ENCODE peak calls at places on chromosomes 13 and 19, in seven cellular contexts. A is uterus, Z is H1, K is ovary, H is tibial nerve, J is H54, G is GM12878. L is an unnamed sample.
A peak's percentile ranks its signal among the peaks of the same experiment; 100 is the strongest.

GRCh38 chr19:19563348-19563848 is 25.3 kb downstream of the CILP2 start:
- DNase-seq in A (no peak), Z (no peak), K (no peak), H (no peak), J (no peak), G (no peak), L (no peak)

GRCh38 chr13:113061271-113061625 is 44.3 kb upstream of the F7 start:
- DNase-seq in A (no peak), Z (no peak), K (no peak), H (no peak), J (no peak), G (no peak), L (no peak)

GRCh38 chr13:113991191-113991669 is 17.4 kb upstream of the C13orf46 start:
- DNase-seq in A (no peak), Z (no peak), K (no peak), H (no peak), J (no peak), G (no peak), L (no peak)

GRCh38 chr13:48741377-48741776 is 87.6 kb downstream of the CYSLTR2 start:
- DNase-seq in A (no peak), Z (no peak), K (no peak), H (no peak), J (no peak), G (no peak), L (no peak)

GRCh38 chr13:48000559-48001126 is 430 bp downstream of the SUCLA2 start:
- DNase-seq in A (no peak), Z (no peak), K (no peak), H (no peak), J (peak; percentile 9), G (no peak), L (no peak)

GRCh38 chr19:12913871-12914690 is 5.0 kb downstream of the SYCE2 start:
- DNase-seq in A (no peak), Z (no peak), K (no peak), H (peak; percentile 39), J (no peak), G (no peak), L (no peak)

GRCh38 chr13:36174923-36175322 is 39.4 kb downstream of the SOHLH2 start:
- DNase-seq in A (no peak), Z (no peak), K (no peak), H (no peak), J (no peak), G (no peak), L (no peak)

GRCh38 chr13:74026753-74027152 is 107.5 kb downstream of the KLF12 start:
- DNase-seq in A (no peak), Z (peak; percentile 55), K (no peak), H (no peak), J (no peak), G (peak; percentile 71), L (peak; percentile 15)

GRCh38 chr13:50384724-50385123 is 369.5 kb downstream of the KCNRG start:
- DNase-seq in A (no peak), Z (no peak), K (no peak), H (no peak), J (no peak), G (no peak), L (no peak)

GRCh38 chr13:94093652-94094310 is 385.7 kb downstream of the DCT start:
- DNase-seq in A (no peak), Z (no peak), K (no peak), H (no peak), J (no peak), G (no peak), L (no peak)

GRCh38 chr19:44661904-44662303 is 9.4 kb upstream of the CEACAM19 start:
- DNase-seq in A (no peak), Z (no peak), K (no peak), H (no peak), J (no peak), G (no peak), L (no peak)

GRCh38 chr13:39040206-39040605 is 1.9 kb downstream of the NHLRC3 start:
- DNase-seq in A (no peak), Z (no peak), K (no peak), H (no peak), J (no peak), G (no peak), L (no peak)

GRCh38 chr19:50214699-50215543 is 11.5 kb downstream of the MYH14 start:
- DNase-seq in A (no peak), Z (peak; percentile 53), K (no peak), H (no peak), J (no peak), G (no peak), L (no peak)

GRCh38 chr13:59409651-59410200 is 754.0 kb downstream of the DIAPH3 start:
- DNase-seq in A (no peak), Z (peak; percentile 49), K (no peak), H (no peak), J (no peak), G (no peak), L (no peak)

GRCh38 chr19:18789422-18789832 is 1.7 kb downstream of the COMP start:
- DNase-seq in A (no peak), Z (no peak), K (no peak), H (no peak), J (no peak), G (no peak), L (no peak)

GRCh38 chr13:112734696-112735547 is 45.1 kb downstream of the ATP11A start:
- DNase-seq in A (no peak), Z (no peak), K (no peak), H (no peak), J (no peak), G (no peak), L (no peak)

GRCh38 chr19:44757057-44757734 is 8.7 kb downstream of the BCL3 start:
- DNase-seq in A (peak; percentile 73), Z (peak; percentile 66), K (peak; percentile 77), H (peak; percentile 61), J (no peak), G (no peak), L (no peak)

GRCh38 chr13:68929055-68929454 is 1178.6 kb upstream of the ATXN8OS start:
- DNase-seq in A (no peak), Z (no peak), K (no peak), H (no peak), J (no peak), G (no peak), L (no peak)

GRCh38 chr13:52782486-52783448 is 43.1 kb upstream of the CNMD start:
- DNase-seq in A (no peak), Z (no peak), K (no peak), H (no peak), J (no peak), G (no peak), L (no peak)

GRCh38 chr19:13051581-13052165 is 51.0 kb downstream of the LYL1 start:
- DNase-seq in A (peak; percentile 69), Z (peak; percentile 85), K (peak; percentile 77), H (peak; percentile 50), J (no peak), G (no peak), L (no peak)

GRCh38 chr19:4534836-4535658 is at the start of gene PLIN5:
- DNase-seq in A (peak; percentile 59), Z (peak; percentile 99), K (peak; percentile 97), H (peak; percentile 43), J (no peak), G (peak; percentile 3), L (peak; percentile 77)
- TF ChIP-seq POLR2A in A (no peak), Z (no peak), K (peak; percentile 79), H (no peak), J (no peak), G (no peak), L (no peak)

DNA sequence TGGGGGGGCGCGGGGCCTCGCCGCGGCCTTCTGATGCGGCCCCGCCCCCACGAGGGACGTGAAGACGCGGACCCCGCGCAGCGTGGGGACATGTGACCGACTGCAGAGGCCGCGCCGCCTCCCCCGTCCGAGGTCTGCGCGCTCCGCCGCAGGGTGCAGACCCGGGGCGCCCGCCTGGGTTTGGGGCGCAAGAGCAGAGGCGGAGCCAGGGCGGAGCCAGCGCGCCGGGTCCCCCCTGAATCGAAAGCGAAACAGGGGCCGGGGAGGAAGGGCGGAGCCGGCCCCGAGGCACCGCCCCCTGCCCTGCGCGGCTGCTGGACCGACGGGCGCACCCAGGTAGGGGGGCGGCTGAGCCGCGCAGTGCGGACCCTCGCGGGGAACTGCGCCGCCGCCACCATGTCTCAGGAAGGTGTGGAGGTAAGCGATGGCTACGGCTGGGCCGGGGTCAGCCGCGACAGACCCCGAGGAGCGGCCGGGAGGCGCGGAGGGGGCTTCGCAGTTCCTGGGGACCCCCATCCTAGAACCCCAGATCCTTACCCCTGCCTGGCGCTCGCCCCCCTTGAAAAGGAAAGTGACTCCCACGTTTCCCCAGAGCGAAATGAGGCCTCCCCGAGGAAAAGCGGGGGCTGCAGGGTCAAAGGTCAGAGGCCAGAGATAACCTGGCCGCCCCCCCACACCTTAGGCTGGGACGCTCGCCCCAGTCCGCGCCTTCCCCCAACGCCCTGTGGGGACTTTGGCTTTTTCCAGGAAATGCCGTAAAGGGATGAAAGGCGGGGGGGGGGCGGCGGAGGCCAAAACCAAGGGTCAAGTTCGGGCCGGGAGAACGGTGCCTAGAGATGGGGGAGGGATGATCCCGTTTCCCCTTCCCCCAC is at the start of gene SHFL:
- DNase-seq in A (peak; percentile 72), Z (peak; percentile 87), K (peak; percentile 76), H (peak; percentile 50), J (peak; percentile 89), G (no peak), L (peak; percentile 94)
- TF ChIP-seq POLR2A in A (no peak), Z (no peak), K (no peak), H (no peak), J (no peak), G (peak; percentile 83), L (peak; percentile 62)

GRCh38 chr19:55117636-55118391 is at the start of gene PPP1R12C:
- DNase-seq in A (peak; percentile 99), Z (peak; percentile 93), K (peak; percentile 99), H (peak; percentile 96), J (peak; percentile 100), G (peak; percentile 92), L (peak; percentile 99)

GRCh38 chr19:55116232-55117062 is 990 bp downstream of the PPP1R12C start:
- DNase-seq in A (peak; percentile 73), Z (peak; percentile 59), K (peak; percentile 63), H (peak; percentile 67), J (peak; percentile 82), G (no peak), L (no peak)

GRCh38 chr19:55118401-55118991 is 1.1 kb upstream of the PPP1R12C start:
- DNase-seq in A (no peak), Z (peak; percentile 94), K (peak; percentile 38), H (peak; percentile 41), J (no peak), G (no peak), L (no peak)

GRCh38 chr19:55115446-55116065 is 1.9 kb downstream of the PPP1R12C start:
- DNase-seq in A (peak; percentile 50), Z (no peak), K (no peak), H (no peak), J (no peak), G (no peak), L (no peak)

DNA sequence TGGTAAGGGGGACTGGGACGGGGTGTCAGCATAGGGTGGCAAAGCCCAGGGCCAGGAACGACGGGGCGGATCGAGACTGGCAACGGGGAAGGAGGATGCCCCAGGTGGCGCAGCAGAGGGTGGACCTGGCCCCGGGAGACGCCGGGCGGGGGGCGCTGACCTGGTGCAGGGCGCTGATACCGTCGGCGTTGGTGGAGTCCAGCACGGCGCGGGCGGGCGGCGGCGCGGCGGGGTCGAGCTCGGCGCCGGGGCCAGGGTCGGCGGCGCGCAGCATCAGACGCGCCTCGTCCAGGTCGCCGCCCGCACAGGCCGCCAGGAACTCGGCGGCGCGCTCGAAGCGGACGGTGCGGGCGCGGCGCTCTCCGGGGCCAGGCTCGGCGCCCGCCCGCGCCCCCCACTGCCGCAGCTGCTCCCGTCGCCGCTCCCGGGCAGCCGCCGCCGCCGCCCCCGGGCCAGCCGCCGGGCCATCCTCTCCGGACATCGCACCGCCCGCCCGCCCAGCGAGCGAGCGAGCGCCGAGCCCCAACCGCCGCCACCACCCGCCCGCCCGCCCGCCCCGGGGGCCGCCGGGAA is 288 bp downstream of the PPP1R12C start:
- DNase-seq in A (peak; percentile 42), Z (no peak), K (peak; percentile 37), H (no peak), J (peak; percentile 63), G (no peak), L (no peak)
- TF ChIP-seq POLR2A in A (no peak), Z (no peak), K (no peak), H (peak; percentile 40), J (peak; percentile 90), G (peak; percentile 70), L (no peak)

GRCh38 chr13:99498304-99499161 is 2.7 kb upstream of the TM9SF2 start:
- DNase-seq in A (peak; percentile 96), Z (peak; percentile 96), K (peak; percentile 96), H (peak; percentile 93), J (peak; percentile 98), G (peak; percentile 90), L (peak; percentile 82)
- TF ChIP-seq POLR2A in A (no peak), Z (no peak), K (peak; percentile 45), H (peak; percentile 45), J (peak; percentile 49), G (peak; percentile 58), L (peak; percentile 65)

L was measured in GM12892.